ENCODE peak calls at places on chromosomes 7 and 10, in nine cellular contexts. O is epithelial cell of esophagus, Q is A549, S is fibroblast of the aortic adventitia, U is cardiac muscle cell, X is IMR-90, T is AG10803, C is transverse colon, B is thoracic aorta. M is an unnamed sample.

GRCh38 chr7:39270018-39270417 is 292.3 kb downstream of the POU6F2 start:
- DNase-seq in X (no peak), B (no peak), C (no peak), S (no peak), U (no peak), Q (no peak), O (no peak), T (no peak), M (no peak)

GRCh38 chr7:42236266-42237161 is 495 bp downstream of the GLI3 start:
- DNase-seq in U (peak), T (peak), S (peak), O (peak), B (peak), C (peak), X (peak), Q (peak), M (no peak)

GRCh38 chr10:94963901-94964300 is 25.4 kb downstream of the CYP2C9 start:
- DNase-seq in Q (peak), C (no peak), S (peak), T (peak), O (peak), U (peak), X (peak), B (no peak), M (peak)

GRCh38 chr7:116441534-116441933 is 58.0 kb upstream of the CAV2 start:
- DNase-seq in T (peak), B (no peak), X (peak), C (no peak), O (no peak), Q (no peak), S (peak), U (no peak), M (no peak)

GRCh38 chr7:32670105-32670504 is 174.8 kb downstream of the AVL9 start:
- DNase-seq in U (no peak), T (peak), X (peak), Q (peak), C (peak), S (peak), B (no peak), O (peak), M (no peak)

GRCh38 chr10:4249841-4250496 is 465.0 kb upstream of the KLF6 start:
- DNase-seq in U (no peak), S (no peak), B (no peak), O (peak), C (no peak), T (no peak), Q (no peak), X (no peak), M (no peak)

GRCh38 chr7:6272481-6273323 is at the start of gene CYTH3:
- DNase-seq in Q (peak), U (peak), C (peak), T (peak), S (peak), X (peak), B (no peak), O (peak), M (no peak)

GRCh38 chr7:21338728-21339164 is 89.1 kb upstream of the SP4 start:
- DNase-seq in Q (no peak), X (no peak), T (no peak), B (no peak), U (no peak), O (peak), C (no peak), S (no peak), M (no peak)

GRCh38 chr10:33336606-33337334 is 2.3 kb upstream of the NRP1 start:
- DNase-seq in T (no peak), O (no peak), U (peak), C (peak), S (no peak), B (no peak), Q (peak), X (no peak), M (no peak)

GRCh38 chr7:141630621-141631020 is 71.3 kb downstream of the DENND11 start:
- DNase-seq in U (no peak), O (no peak), T (no peak), B (no peak), C (no peak), X (no peak), S (no peak), Q (no peak), M (no peak)

GRCh38 chr7:26443006-26443405 is 151.3 kb downstream of the SNX10 start:
- DNase-seq in O (no peak), X (no peak), Q (no peak), U (no peak), T (no peak), S (no peak), C (no peak), B (no peak), M (no peak)

GRCh38 chr7:91784469-91784868 is 96.0 kb downstream of the MTERF1 start:
- DNase-seq in Q (peak), S (peak), T (peak), C (no peak), B (no peak), O (peak), U (peak), X (peak), M (no peak)
- TF ChIP-seq CTCF in Q (peak), S (peak), T (peak), C (peak), B (no peak), O (peak), U (peak), X (peak), M (no peak)

GRCh38 chr10:29947701-29948060 is 111.7 kb downstream of the JCAD start:
- DNase-seq in C (no peak), S (no peak), B (no peak), O (peak), U (no peak), T (no peak), X (no peak), Q (no peak), M (no peak)
- H3K4me3 ChIP-seq in C (no peak), S (no peak), B (peak), O (no peak), U (no peak), T (no peak), X (no peak), Q (no peak), M (no peak)

DNA sequence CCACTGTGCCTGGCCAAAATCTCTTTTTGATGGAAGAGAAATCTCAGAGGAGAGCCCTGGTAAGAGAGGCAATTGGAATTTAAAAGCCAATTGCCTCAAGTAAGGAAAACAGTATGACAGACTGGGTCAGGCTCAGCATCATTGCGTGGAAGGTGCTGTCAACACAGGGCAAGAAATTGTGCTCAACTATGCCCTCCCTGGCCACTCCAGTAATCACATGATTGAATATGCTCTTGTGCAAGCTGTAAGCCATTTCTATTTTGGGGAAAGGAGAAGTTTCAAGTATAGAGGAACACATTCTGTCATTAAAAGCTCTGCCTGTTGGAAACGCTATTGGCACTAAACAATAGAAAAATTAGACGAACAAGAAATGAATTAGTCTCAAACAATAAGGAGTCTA is 1127.7 kb downstream of the REEP3 start:
- DNase-seq in X (no peak), T (no peak), U (peak), Q (peak), B (no peak), C (no peak), S (no peak), O (peak), M (no peak)
- TF ChIP-seq CTCF in X (no peak), T (no peak), U (no peak), Q (no peak), B (no peak), C (no peak), S (no peak), O (no peak), M (peak)

GRCh38 chr7:157302314-157302711 is 34.5 kb upstream of the DNAJB6 start:
- DNase-seq in S (no peak), U (no peak), Q (peak), X (peak), O (peak), C (peak), B (no peak), T (peak), M (peak)
- H3K4me3 ChIP-seq in S (no peak), U (no peak), Q (no peak), X (no peak), O (no peak), C (no peak), B (no peak), T (no peak), M (no peak)

GRCh38 chr7:132999845-133000244 is 82.0 kb downstream of the CHCHD3 start:
- DNase-seq in O (no peak), Q (no peak), C (no peak), U (no peak), X (no peak), S (no peak), T (no peak), B (no peak), M (no peak)
- TF ChIP-seq CTCF in O (no peak), Q (no peak), C (no peak), U (no peak), X (no peak), S (no peak), T (no peak), B (no peak), M (no peak)

GRCh38 chr10:77289027-77289501 is 348.5 kb downstream of the KCNMA1 start:
- DNase-seq in C (no peak), U (peak), T (no peak), B (no peak), X (no peak), Q (no peak), O (no peak), S (no peak), M (no peak)

GRCh38 chr10:77291596-77292505 is 345.8 kb downstream of the KCNMA1 start:
- DNase-seq in T (peak), Q (peak), X (peak), S (peak), C (no peak), B (no peak), O (no peak), U (no peak), M (no peak)

GRCh38 chr10:77289790-77290189 is 347.8 kb downstream of the KCNMA1 start:
- DNase-seq in U (peak), T (no peak), O (no peak), C (no peak), Q (no peak), X (no peak), B (no peak), S (no peak), M (no peak)

GRCh38 chr10:77287647-77288120 is 349.9 kb downstream of the KCNMA1 start:
- DNase-seq in O (no peak), U (peak), S (no peak), T (peak), C (no peak), X (no peak), B (no peak), Q (peak), M (no peak)

DNA sequence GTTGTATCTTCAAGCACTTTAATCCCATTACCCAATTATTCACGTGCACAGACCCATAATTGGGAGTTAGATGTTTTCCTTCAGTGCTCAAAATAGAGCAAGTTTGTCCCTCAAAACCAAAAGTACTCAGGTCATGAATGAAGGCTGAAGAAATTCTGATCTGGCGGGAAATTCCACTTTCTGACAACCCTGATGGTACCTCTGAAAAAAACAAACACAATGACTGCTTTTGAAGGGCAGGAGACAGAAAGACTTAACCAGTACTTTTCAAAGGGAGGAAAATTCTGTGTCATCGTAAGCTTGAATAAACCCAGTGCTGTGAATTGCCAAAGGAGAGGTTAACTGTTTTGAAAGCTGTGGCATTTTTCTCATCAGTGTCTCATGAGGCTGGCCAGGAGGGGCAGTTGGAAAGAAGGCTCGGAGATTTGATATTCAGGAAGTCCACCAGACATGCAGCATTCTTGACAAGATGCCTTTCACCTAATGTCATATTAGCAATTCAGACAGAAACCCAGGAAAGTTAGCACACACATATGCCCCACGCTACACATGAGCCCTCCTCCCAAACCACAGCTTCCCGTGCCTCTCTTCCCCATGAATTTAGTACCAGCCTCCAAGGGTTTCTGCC is 347.0 kb downstream of the KCNMA1 start:
- DNase-seq in X (peak), U (no peak), C (no peak), S (peak), B (no peak), Q (peak), O (peak), T (peak), M (no peak)
- H3K4me3 ChIP-seq in X (no peak), U (no peak), C (no peak), S (no peak), B (peak), Q (no peak), O (no peak), T (no peak), M (no peak)

DNA sequence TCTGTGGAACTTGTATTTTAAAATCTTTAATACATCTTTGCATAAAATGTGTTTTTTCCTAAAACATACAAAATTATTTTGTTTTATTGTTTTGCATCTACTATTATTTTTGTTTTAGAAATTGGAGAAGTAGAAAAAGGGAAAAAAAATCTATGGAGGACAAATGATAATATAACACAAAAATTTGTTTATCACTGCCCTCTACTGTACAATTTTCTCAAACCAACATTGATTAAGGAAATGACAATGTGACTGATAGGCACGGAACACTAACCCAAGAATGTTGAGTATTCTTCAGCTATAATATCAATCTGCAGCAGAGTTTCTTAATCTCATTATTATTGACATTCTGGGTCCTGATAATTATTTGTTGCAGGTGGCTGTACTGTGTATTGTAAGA is 9.5 kb upstream of the ING3 start:
- DNase-seq in T (no peak), X (no peak), Q (no peak), C (no peak), B (no peak), O (peak), U (no peak), S (peak), M (no peak)
- TF ChIP-seq CTCF in T (peak), X (peak), Q (peak), C (peak), B (peak), O (peak), U (peak), S (no peak), M (peak)

DNA sequence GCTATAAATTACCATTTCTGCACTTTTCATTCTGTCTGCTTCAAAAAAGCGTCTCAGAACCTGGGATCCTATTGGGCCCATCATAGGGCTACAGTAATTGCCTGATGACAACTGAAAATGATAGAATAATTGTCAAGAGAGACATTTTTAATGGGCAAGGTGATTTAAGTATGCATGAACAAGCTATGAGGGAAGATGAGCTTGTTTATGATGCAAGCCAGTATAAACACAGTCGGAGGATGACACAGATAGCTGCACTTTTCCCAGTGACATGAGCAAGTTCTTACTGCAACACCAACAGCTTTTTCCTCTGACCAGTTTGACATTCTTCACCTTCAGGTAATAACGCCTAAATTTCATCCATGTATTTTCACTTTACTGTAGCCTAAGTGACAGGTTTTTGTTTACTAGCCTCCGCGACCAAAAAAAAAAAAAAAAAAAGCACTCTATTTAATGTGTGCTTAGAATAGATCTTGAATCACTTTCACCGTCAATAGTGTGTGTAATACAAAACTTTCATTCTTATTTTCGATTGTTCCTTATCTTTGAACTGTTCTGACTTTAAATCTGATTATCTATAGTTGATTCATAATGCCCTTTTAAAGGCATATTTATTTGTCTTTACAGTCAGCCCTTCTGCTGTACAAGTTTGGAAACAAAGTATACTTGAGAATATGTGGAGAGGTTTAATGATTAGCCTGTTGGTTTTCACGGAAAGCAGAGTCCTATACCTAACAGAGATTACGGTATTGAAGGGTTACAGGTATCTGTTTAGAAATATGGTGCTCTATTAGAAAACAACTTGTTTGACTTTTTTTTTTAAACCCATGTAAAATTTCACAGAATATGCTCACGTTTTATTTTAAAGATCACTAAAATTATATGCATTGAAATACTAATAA is 1.7 kb downstream of the FOXP2 start:
- DNase-seq in U (no peak), S (no peak), C (no peak), B (no peak), X (peak), T (no peak), Q (no peak), O (peak), M (no peak)
- H3K4me3 ChIP-seq in U (no peak), S (peak), C (peak), B (peak), X (no peak), T (no peak), Q (no peak), O (no peak), M (no peak)

DNA sequence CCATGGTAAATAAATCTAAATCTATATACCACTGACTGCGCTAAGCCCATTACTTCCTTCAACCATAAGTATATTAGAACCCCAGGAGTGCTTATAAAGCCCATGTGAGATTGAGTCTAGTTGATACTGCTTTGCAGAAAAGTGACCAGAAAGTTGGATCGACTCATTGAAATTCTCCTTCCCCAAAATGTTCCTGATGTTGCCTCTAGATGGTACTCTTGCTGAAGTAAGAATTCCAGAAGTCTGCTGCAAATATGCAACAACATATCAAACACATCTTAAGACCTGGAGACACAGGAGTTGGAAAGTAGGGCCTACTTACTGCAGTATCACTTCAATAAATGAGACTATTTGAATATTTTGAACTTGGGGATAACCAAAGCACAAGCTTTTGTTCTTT is 550.8 kb downstream of the IPMK start:
- DNase-seq in U (peak), O (peak), T (peak), S (peak), C (no peak), Q (peak), X (peak), B (no peak), M (no peak)
- TF ChIP-seq CTCF in U (peak), O (peak), T (peak), S (peak), C (peak), Q (peak), X (peak), B (no peak), M (no peak)